ENCODE peak calls at places on chromosomes 1 and 21, in nine cellular contexts. I, Y, S, P, K, B, J, A and U are unnamed samples.

GRCh38 chr1:75625795-75626194 is 14.9 kb upstream of the SLC44A5 start:
- DNase-seq in I (no peak), Y (no peak), S (no peak), P (no peak), K (no peak), B (no peak), J (no peak), A (no peak), U (no peak)

GRCh38 chr1:66412689-66413088 is 121.3 kb upstream of the SGIP1 start:
- DNase-seq in I (no peak), Y (no peak), S (no peak), P (peak), K (no peak), B (no peak), J (no peak), A (no peak), U (no peak)

GRCh38 chr21:28952686-28953085 is 40.0 kb downstream of the LTN1 start:
- DNase-seq in I (no peak), Y (no peak), S (no peak), P (no peak), K (no peak), B (no peak), J (no peak), A (no peak), U (no peak)

GRCh38 chr21:38948377-38948776 is 142.6 kb downstream of the ETS2 start:
- DNase-seq in I (no peak), Y (no peak), S (no peak), P (no peak), K (no peak), B (no peak), J (peak), A (no peak), U (no peak)

GRCh38 chr1:49864597-49864996 is 159.2 kb downstream of the AGBL4 start:
- DNase-seq in I (no peak), Y (no peak), S (no peak), P (no peak), K (no peak), B (no peak), J (no peak), A (no peak), U (no peak)

GRCh38 chr1:228081144-228081543 is 1.4 kb upstream of the ARF1 start:
- DNase-seq in I (no peak), Y (no peak), S (no peak), P (no peak), K (no peak), B (no peak), J (no peak), A (no peak), U (no peak)

GRCh38 chr1:16151200-16151708 is 4.6 kb downstream of the EPHA2 start:
- DNase-seq in I (no peak), Y (no peak), S (no peak), P (peak), K (no peak), B (peak), J (no peak), A (no peak), U (no peak)

GRCh38 chr1:174021611-174022079 is 512 bp downstream of the RC3H1 start:
- DNase-seq in I (peak), Y (peak), S (no peak), P (peak), K (no peak), B (peak), J (peak), A (no peak), U (no peak)

GRCh38 chr1:7899741-7900140 is 40.9 kb downstream of the TNFRSF9 start:
- DNase-seq in I (no peak), Y (no peak), S (no peak), P (no peak), K (no peak), B (no peak), J (no peak), A (no peak), U (no peak)

GRCh38 chr1:91557826-91558225 is 57.2 kb downstream of the CDC7 start:
- DNase-seq in I (no peak), Y (no peak), S (no peak), P (peak), K (no peak), B (no peak), J (no peak), A (no peak), U (no peak)

GRCh38 chr1:32701951-32702598 is 495 bp downstream of the SYNC start:
- DNase-seq in I (no peak), Y (no peak), S (no peak), P (peak), K (peak), B (peak), J (peak), A (peak), U (no peak)

GRCh38 chr1:233114860-233115259 is 164.4 kb downstream of the NTPCR start:
- DNase-seq in I (no peak), Y (no peak), S (no peak), P (peak), K (no peak), B (no peak), J (peak), A (no peak), U (no peak)

GRCh38 chr1:210010161-210010560 is 72.1 kb downstream of the SYT14 start:
- DNase-seq in I (no peak), Y (no peak), S (no peak), P (no peak), K (no peak), B (no peak), J (no peak), A (no peak), U (no peak)

GRCh38 chr1:14140800-14141526 is 441.0 kb downstream of the PRDM2 start:
- DNase-seq in I (no peak), Y (no peak), S (no peak), P (no peak), K (peak), B (peak), J (peak), A (no peak), U (no peak)